ENCODE peak calls at places on chromosomes 12 and 14, in seven cellular contexts. D is brain microvascular endothelial cell, O is lower leg skin, Q is activated B cell treated with CpG ODN at 0.5 μM for 24 hours, C is right lobe of liver, J is DND-41, K is progenitor cell of endocrine pancreas. A is an unnamed sample.

GRCh38 chr12:50488801-50489200 is 16.0 kb upstream of the DIP2B start:
- DNase-seq in D (no peak), O (no peak), Q (no peak), C (no peak), J (no peak), K (no peak), A (no peak)

GRCh38 chr12:105109465-105110212 is 2.1 kb downstream of the WASHC4 start:
- DNase-seq in D (peak; percentile 40), O (no peak), Q (peak; percentile 22), C (no peak), J (no peak), K (no peak), A (peak; percentile 62)

GRCh38 chr12:29796823-29797263 is 13.1 kb upstream of the TMTC1 start:
- DNase-seq in D (peak; percentile 82), O (peak; percentile 46), Q (no peak), C (no peak), J (no peak), K (no peak), A (no peak)

GRCh38 chr14:29442720-29443119 is 484.9 kb downstream of the PRKD1 start:
- DNase-seq in D (peak; percentile 7), O (no peak), Q (no peak), C (no peak), J (no peak), K (no peak), A (no peak)

GRCh38 chr12:5511644-5512584 is 80.0 kb downstream of the NTF3 start:
- DNase-seq in D (no peak), O (no peak), Q (no peak), C (peak; percentile 62), J (peak; percentile 12), K (peak; percentile 23), A (peak; percentile 12)

GRCh38 chr14:87434011-87434410 is 559.0 kb downstream of the GALC start:
- DNase-seq in D (no peak), O (no peak), Q (no peak), C (no peak), J (no peak), K (no peak), A (no peak)

GRCh38 chr14:77111021-77111420 is 13.0 kb downstream of the CIPC start:
- DNase-seq in D (no peak), O (no peak), Q (no peak), C (no peak), J (no peak), K (no peak), A (no peak)

GRCh38 chr14:23299558-23299957 is 3.1 kb downstream of the PPP1R3E start:
- DNase-seq in D (no peak), O (no peak), Q (no peak), C (no peak), J (no peak), K (no peak), A (no peak)

GRCh38 chr14:49461529-49462401 is 124.4 kb downstream of the RPS29 start:
- DNase-seq in D (peak; percentile 80), O (peak; percentile 33), Q (no peak), C (peak; percentile 50), J (peak; percentile 66), K (no peak), A (peak; percentile 14)

GRCh38 chr14:49467091-49467490 is 119.1 kb downstream of the RPS29 start:
- DNase-seq in D (no peak), O (no peak), Q (no peak), C (no peak), J (no peak), K (no peak), A (no peak)

GRCh38 chr14:49460647-49461046 is 125.5 kb downstream of the RPS29 start:
- DNase-seq in D (no peak), O (no peak), Q (no peak), C (no peak), J (no peak), K (no peak), A (no peak)

GRCh38 chr14:49463146-49463545 is 123.0 kb downstream of the RPS29 start:
- DNase-seq in D (no peak), O (no peak), Q (no peak), C (no peak), J (no peak), K (no peak), A (no peak)

DNA sequence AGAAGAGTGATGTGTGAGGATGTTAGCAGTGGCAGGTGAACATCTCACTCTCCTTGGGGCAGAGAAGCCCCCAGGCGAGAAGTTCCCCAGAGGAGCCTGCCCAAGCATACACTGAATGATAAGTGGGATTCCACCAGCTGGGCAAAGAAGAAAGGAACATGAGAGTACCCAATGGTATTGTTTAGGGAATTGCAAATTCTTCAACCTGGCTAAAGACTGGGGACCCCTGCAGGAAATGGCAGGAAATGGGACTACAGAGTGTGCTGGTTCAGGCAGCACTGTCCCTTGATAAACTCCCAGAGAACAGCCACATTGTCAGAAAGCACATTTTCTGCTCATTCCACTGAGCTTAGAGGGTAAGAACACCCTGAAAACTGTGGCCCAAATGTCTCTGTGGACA is 121.3 kb downstream of the RPS29 start:
- DNase-seq in D (no peak), O (no peak), Q (no peak), C (no peak), J (no peak), K (no peak), A (no peak)
- TF ChIP-seq CTCF in D (peak; percentile 48), O (no peak), Q (no peak), C (no peak), J (peak; percentile 45), K (peak; percentile 37), A (peak; percentile 17)

DNA sequence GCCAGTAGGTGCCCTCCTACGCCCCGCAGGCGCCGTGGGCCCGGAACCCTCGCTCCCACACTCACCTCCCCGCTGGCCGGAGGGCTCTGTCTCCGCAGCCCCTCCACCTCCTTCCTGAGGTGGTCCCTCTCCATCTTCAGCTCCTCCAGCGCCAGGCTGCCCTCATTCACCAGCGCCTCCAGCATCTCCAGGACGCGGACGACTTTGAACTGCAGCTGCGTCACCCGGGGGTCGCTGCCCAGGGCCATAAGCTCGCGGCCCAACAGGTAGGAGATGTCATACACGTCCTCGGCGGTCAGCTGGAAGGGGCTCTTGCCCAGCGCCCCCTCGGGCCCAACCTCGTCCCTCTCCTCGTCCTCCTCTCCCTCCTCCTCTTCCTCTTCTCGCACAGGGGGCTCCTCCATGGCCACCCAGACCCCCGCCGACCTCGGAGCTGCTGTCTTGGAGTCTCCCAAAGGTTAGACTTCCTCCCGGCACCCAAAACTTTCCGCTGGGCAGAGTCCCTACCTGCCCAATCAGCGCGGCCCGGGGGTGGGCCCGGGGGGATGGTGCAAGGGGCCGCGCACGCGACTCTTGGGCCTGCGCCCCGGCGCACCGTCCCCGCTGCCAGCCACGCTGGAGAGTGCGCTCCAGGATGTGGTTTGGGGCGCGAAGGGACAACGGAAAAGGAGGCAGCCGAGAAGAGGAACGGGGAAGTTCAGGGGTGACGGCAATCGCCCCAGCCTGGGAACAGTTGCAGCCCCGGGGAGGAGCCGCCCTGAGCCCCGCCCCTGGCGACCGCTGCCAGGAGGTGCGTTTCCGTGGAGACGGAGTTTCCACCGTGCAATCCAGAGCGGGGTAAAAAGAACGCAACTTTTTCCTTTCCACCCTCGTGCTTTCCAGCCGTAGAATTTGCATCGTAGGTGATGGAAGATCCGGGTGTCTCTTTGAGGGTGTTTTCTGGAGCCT is at the start of gene RILPL2:
- DNase-seq in D (peak; percentile 77), O (peak; percentile 90), Q (peak; percentile 93), C (peak; percentile 91), J (peak; percentile 91), K (peak; percentile 68), A (peak; percentile 94)
- TF ChIP-seq CTCF in D (peak; percentile 1), O (no peak), Q (no peak), C (no peak), J (peak; percentile 35), K (no peak), A (no peak)

DNA sequence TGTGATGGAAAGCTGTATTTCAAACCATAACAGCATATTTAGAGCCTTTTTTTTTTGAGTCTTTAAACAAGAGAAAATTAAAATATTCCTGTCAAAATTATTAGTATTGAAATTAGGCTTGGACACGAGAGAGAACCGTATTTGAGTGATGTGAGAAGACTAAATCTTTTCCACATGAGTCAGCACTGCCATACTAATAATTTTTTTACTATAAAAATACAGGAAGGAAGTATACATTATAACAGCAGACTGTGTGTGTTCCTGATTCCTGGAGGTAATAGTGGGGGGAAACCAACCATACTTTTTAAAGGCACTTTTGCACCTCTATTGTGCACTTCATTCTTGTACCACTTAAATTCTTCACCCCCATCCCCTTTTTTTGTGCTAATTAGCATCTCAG is 45.6 kb downstream of the PPM1A start:
- DNase-seq in D (no peak), O (no peak), Q (no peak), C (no peak), J (no peak), K (no peak), A (no peak)
- TF ChIP-seq CTCF in D (no peak), O (no peak), Q (no peak), C (no peak), J (no peak), K (no peak), A (no peak)

DNA sequence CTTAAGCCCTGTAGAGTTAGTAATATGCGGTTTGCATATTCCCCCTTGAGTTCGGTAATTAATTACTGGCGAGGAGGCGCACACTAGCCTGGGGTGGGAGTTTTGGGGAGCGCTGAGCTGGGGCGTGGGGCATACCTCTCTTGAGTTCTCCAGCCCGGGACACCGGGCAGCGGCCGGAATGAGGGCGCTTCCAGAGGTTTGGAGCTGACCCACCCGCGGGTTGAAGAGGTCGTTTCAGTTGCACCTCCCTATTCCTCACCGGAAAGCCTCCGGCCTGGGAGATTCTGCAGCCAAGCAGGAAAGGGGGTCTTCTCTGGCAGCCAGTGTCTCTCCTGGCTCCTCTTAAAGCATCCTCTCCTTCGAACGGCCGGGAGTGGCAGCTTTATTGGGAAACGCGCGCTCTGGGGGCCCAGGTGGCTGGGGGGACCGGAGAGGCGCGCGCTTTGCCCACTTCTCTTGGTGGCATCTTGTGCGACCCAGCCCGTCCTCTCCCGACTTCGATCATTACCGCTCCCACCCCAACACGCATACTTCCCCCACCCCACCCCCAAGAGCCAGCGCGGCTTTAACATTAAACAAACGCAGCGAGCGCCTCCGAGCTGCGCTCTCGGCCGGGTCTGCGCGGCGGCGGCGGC is 3.9 kb upstream of the LHX5 start:
- DNase-seq in D (no peak), O (no peak), Q (no peak), C (no peak), J (no peak), K (no peak), A (no peak)
- TF ChIP-seq CTCF in D (no peak), O (no peak), Q (no peak), C (no peak), J (no peak), K (no peak), A (no peak)

GRCh38 chr12:117674763-117675162 is 294.0 kb downstream of the KSR2 start:
- DNase-seq in D (no peak), O (no peak), Q (no peak), C (no peak), J (no peak), K (no peak), A (no peak)

GRCh38 chr12:117674313-117674712 is 294.5 kb downstream of the KSR2 start:
- DNase-seq in D (no peak), O (no peak), Q (no peak), C (no peak), J (no peak), K (no peak), A (no peak)

GRCh38 chr12:117671734-117672133 is 297.1 kb downstream of the KSR2 start:
- DNase-seq in D (no peak), O (no peak), Q (no peak), C (peak; percentile 53), J (peak; percentile 34), K (peak; percentile 16), A (no peak)
- TF ChIP-seq CTCF in D (peak; percentile 70), O (no peak), Q (no peak), C (peak; percentile 20), J (peak; percentile 68), K (peak; percentile 61), A (peak; percentile 67)

A was measured in GM06990.